ENCODE peak calls at places on chromosomes 7 and 10, in four cellular contexts. X is T follicular helper cell, E is NCI-H446, V is psoas muscle. C is an unnamed sample.
A peak's percentile ranks its signal among the peaks of the same experiment; 100 is the strongest.

GRCh38 chr7:117766915-117767314 is 106.3 kb downstream of the CTTNBP2 start:
- DNase-seq in X (no peak), E (no peak), V (no peak), C (no peak)

GRCh38 chr10:100341953-100342626 is 4.9 kb upstream of the SCD start:
- DNase-seq in X (no peak), E (no peak), V (no peak), C (peak; percentile 25)

GRCh38 chr10:23035569-23035968 is 59.8 kb upstream of the MSRB2 start:
- DNase-seq in X (no peak), E (no peak), V (no peak), C (no peak)

GRCh38 chr10:113213041-113213440 is 263.0 kb downstream of the TCF7L2 start:
- DNase-seq in X (no peak), E (no peak), V (no peak), C (no peak)

GRCh38 chr10:97140284-97140846 is 45.4 kb downstream of the SLIT1 start:
- DNase-seq in X (no peak), E (no peak), V (no peak), C (no peak)

GRCh38 chr7:44103566-44103940 is 592 bp upstream of the AEBP1 start:
- DNase-seq in X (no peak), E (no peak), V (no peak), C (no peak)

GRCh38 chr7:5083291-5083690 is 37.6 kb downstream of the RBAK start:
- DNase-seq in X (no peak), E (no peak), V (no peak), C (no peak)

GRCh38 chr10:6202098-6202683 is 541 bp upstream of the PFKFB3 start:
- DNase-seq in X (no peak), E (no peak), V (no peak), C (no peak)

GRCh38 chr7:70571403-70571911 is 560.5 kb upstream of the GALNT17 start:
- DNase-seq in X (no peak), E (no peak), V (no peak), C (no peak)

GRCh38 chr7:17009007-17009719 is 127.4 kb upstream of the AGR3 start:
- DNase-seq in X (no peak), E (no peak), V (no peak), C (no peak)

GRCh38 chr7:75776295-75776971 is 4.4 kb upstream of the CCL26 start:
- DNase-seq in X (peak; percentile 5), E (no peak), V (no peak), C (peak; percentile 87)

GRCh38 chr7:117092801-117093200 is 139.5 kb downstream of the ST7 start:
- DNase-seq in X (no peak), E (no peak), V (no peak), C (no peak)

GRCh38 chr7:3082831-3083230 is 39.2 kb upstream of the CARD11 start:
- DNase-seq in X (no peak), E (no peak), V (no peak), C (no peak)

GRCh38 chr7:2710901-2711551 is 23.0 kb downstream of the AMZ1 start:
- DNase-seq in X (peak; percentile 29), E (no peak), V (no peak), C (no peak)

GRCh38 chr7:8278183-8278582 is 16.2 kb upstream of the ICA1 start:
- DNase-seq in X (no peak), E (no peak), V (no peak), C (no peak)

GRCh38 chr10:130045091-130045652 is 65.5 kb downstream of the C10orf143 start:
- DNase-seq in X (no peak), E (no peak), V (no peak), C (peak; percentile 1)

GRCh38 chr7:11835260-11835659 is 3.3 kb upstream of the THSD7A start:
- DNase-seq in X (no peak), E (peak; percentile 61), V (no peak), C (peak; percentile 20)

GRCh38 chr10:60907972-60908371 is 36.0 kb downstream of the RHOBTB1 start:
- DNase-seq in X (no peak), E (no peak), V (no peak), C (no peak)